ENCODE peak calls at places on chromosome 13, in seven cellular contexts. One of them, this sample, is unnamed.

GRCh38 chr13:48626077-48626449 is 27.7 kb upstream of the CYSLTR2 start:
- DNase-seq in GM06990: no peak
- DNase-seq in stimulated activated CD4-positive, alpha-beta T cell treated with anti-CD3 and anti-CD28 coated beads, Interleukin-15, amount 100 ng/mL, for 24 hours: no peak
- DNase-seq in EH: no peak
- DNase-seq in GM20000: no peak
- DNase-seq in HT-29: no peak
- DNase-seq in stimulated activated CD8-positive, alpha-beta memory T cell treated with anti-CD3 and anti-CD28 coated beads, Interleukin-4, amount 100 ng/mL, for 24 hours: no peak
- DNase-seq in this sample: no peak

GRCh38 chr13:114096811-114097503 is 35.5 kb downstream of the RASA3 start:
- DNase-seq in stimulated activated CD8-positive, alpha-beta memory T cell treated with anti-CD3 and anti-CD28 coated beads, Interleukin-4, amount 100 ng/mL, for 24 hours: no peak
- DNase-seq in GM06990: no peak
- DNase-seq in HT-29: no peak
- DNase-seq in EH: no peak
- DNase-seq in stimulated activated CD4-positive, alpha-beta T cell treated with anti-CD3 and anti-CD28 coated beads, Interleukin-15, amount 100 ng/mL, for 24 hours: no peak
- DNase-seq in GM20000: no peak
- DNase-seq in this sample: no peak

GRCh38 chr13:75256922-75257321 is 225.0 kb downstream of the TBC1D4 start:
- DNase-seq in stimulated activated CD8-positive, alpha-beta memory T cell treated with anti-CD3 and anti-CD28 coated beads, Interleukin-4, amount 100 ng/mL, for 24 hours: no peak
- DNase-seq in GM06990: no peak
- DNase-seq in HT-29: peak; percentile 96
- DNase-seq in GM20000: no peak
- DNase-seq in EH: no peak
- DNase-seq in stimulated activated CD4-positive, alpha-beta T cell treated with anti-CD3 and anti-CD28 coated beads, Interleukin-15, amount 100 ng/mL, for 24 hours: no peak
- DNase-seq in this sample: no peak

GRCh38 chr13:54989418-54989817 is 1960.8 kb downstream of the OLFM4 start:
- DNase-seq in GM06990: no peak
- DNase-seq in HT-29: peak; percentile 1
- DNase-seq in stimulated activated CD4-positive, alpha-beta T cell treated with anti-CD3 and anti-CD28 coated beads, Interleukin-15, amount 100 ng/mL, for 24 hours: no peak
- DNase-seq in EH: no peak
- DNase-seq in GM20000: no peak
- DNase-seq in stimulated activated CD8-positive, alpha-beta memory T cell treated with anti-CD3 and anti-CD28 coated beads, Interleukin-4, amount 100 ng/mL, for 24 hours: no peak
- DNase-seq in this sample: no peak

GRCh38 chr13:20869540-20869939 is 33.0 kb downstream of the XPO4 start:
- DNase-seq in stimulated activated CD8-positive, alpha-beta memory T cell treated with anti-CD3 and anti-CD28 coated beads, Interleukin-4, amount 100 ng/mL, for 24 hours: no peak
- DNase-seq in HT-29: peak; percentile 18
- DNase-seq in GM20000: no peak
- DNase-seq in GM06990: no peak
- DNase-seq in EH: peak; percentile 27
- DNase-seq in stimulated activated CD4-positive, alpha-beta T cell treated with anti-CD3 and anti-CD28 coated beads, Interleukin-15, amount 100 ng/mL, for 24 hours: no peak
- DNase-seq in this sample: no peak

GRCh38 chr13:114102521-114103288 is 29.7 kb downstream of the RASA3 start:
- DNase-seq in GM20000: no peak
- DNase-seq in stimulated activated CD8-positive, alpha-beta memory T cell treated with anti-CD3 and anti-CD28 coated beads, Interleukin-4, amount 100 ng/mL, for 24 hours: no peak
- DNase-seq in EH: no peak
- DNase-seq in GM06990: no peak
- DNase-seq in HT-29: no peak
- DNase-seq in stimulated activated CD4-positive, alpha-beta T cell treated with anti-CD3 and anti-CD28 coated beads, Interleukin-15, amount 100 ng/mL, for 24 hours: no peak
- DNase-seq in this sample: no peak

GRCh38 chr13:53090507-53090906 is 61.9 kb downstream of the OLFM4 start:
- DNase-seq in stimulated activated CD4-positive, alpha-beta T cell treated with anti-CD3 and anti-CD28 coated beads, Interleukin-15, amount 100 ng/mL, for 24 hours: no peak
- DNase-seq in GM06990: no peak
- DNase-seq in HT-29: no peak
- DNase-seq in GM20000: no peak
- DNase-seq in stimulated activated CD8-positive, alpha-beta memory T cell treated with anti-CD3 and anti-CD28 coated beads, Interleukin-4, amount 100 ng/mL, for 24 hours: no peak
- DNase-seq in EH: no peak
- DNase-seq in this sample: no peak

GRCh38 chr13:45718992-45719391 is 16.9 kb downstream of the CBY2 start:
- DNase-seq in stimulated activated CD8-positive, alpha-beta memory T cell treated with anti-CD3 and anti-CD28 coated beads, Interleukin-4, amount 100 ng/mL, for 24 hours: no peak
- DNase-seq in HT-29: no peak
- DNase-seq in stimulated activated CD4-positive, alpha-beta T cell treated with anti-CD3 and anti-CD28 coated beads, Interleukin-15, amount 100 ng/mL, for 24 hours: no peak
- DNase-seq in EH: peak; percentile 77
- DNase-seq in GM06990: no peak
- DNase-seq in GM20000: no peak
- DNase-seq in this sample: peak; percentile 30

GRCh38 chr13:109625156-109625555 is 161.2 kb downstream of the IRS2 start:
- DNase-seq in stimulated activated CD4-positive, alpha-beta T cell treated with anti-CD3 and anti-CD28 coated beads, Interleukin-15, amount 100 ng/mL, for 24 hours: no peak
- DNase-seq in stimulated activated CD8-positive, alpha-beta memory T cell treated with anti-CD3 and anti-CD28 coated beads, Interleukin-4, amount 100 ng/mL, for 24 hours: no peak
- DNase-seq in HT-29: no peak
- DNase-seq in GM06990: no peak
- DNase-seq in EH: no peak
- DNase-seq in GM20000: no peak
- DNase-seq in this sample: no peak

GRCh38 chr13:23902975-23903905 is 5.9 kb upstream of the C1QTNF9B start:
- DNase-seq in EH: no peak
- DNase-seq in stimulated activated CD4-positive, alpha-beta T cell treated with anti-CD3 and anti-CD28 coated beads, Interleukin-15, amount 100 ng/mL, for 24 hours: no peak
- DNase-seq in GM06990: no peak
- DNase-seq in stimulated activated CD8-positive, alpha-beta memory T cell treated with anti-CD3 and anti-CD28 coated beads, Interleukin-4, amount 100 ng/mL, for 24 hours: no peak
- DNase-seq in GM20000: no peak
- DNase-seq in HT-29: no peak
- DNase-seq in this sample: peak; percentile 52

GRCh38 chr13:59843040-59843439 is 320.7 kb downstream of the DIAPH3 start:
- DNase-seq in stimulated activated CD4-positive, alpha-beta T cell treated with anti-CD3 and anti-CD28 coated beads, Interleukin-15, amount 100 ng/mL, for 24 hours: no peak
- DNase-seq in GM20000: no peak
- DNase-seq in stimulated activated CD8-positive, alpha-beta memory T cell treated with anti-CD3 and anti-CD28 coated beads, Interleukin-4, amount 100 ng/mL, for 24 hours: no peak
- DNase-seq in HT-29: no peak
- DNase-seq in EH: no peak
- DNase-seq in GM06990: no peak
- DNase-seq in this sample: no peak

GRCh38 chr13:77779461-77780272 is 82.2 kb downstream of the SLAIN1 start:
- DNase-seq in GM06990: peak; percentile 20
- DNase-seq in stimulated activated CD8-positive, alpha-beta memory T cell treated with anti-CD3 and anti-CD28 coated beads, Interleukin-4, amount 100 ng/mL, for 24 hours: no peak
- DNase-seq in EH: peak; percentile 53
- DNase-seq in HT-29: peak; percentile 80
- DNase-seq in GM20000: peak; percentile 25
- DNase-seq in stimulated activated CD4-positive, alpha-beta T cell treated with anti-CD3 and anti-CD28 coated beads, Interleukin-15, amount 100 ng/mL, for 24 hours: peak; percentile 28
- DNase-seq in this sample: peak; percentile 69

GRCh38 chr13:29707876-29708543 is 112.5 kb upstream of the SLC7A1 start:
- DNase-seq in stimulated activated CD4-positive, alpha-beta T cell treated with anti-CD3 and anti-CD28 coated beads, Interleukin-15, amount 100 ng/mL, for 24 hours: peak; percentile 65
- DNase-seq in EH: peak; percentile 72
- DNase-seq in GM06990: no peak
- DNase-seq in HT-29: peak; percentile 88
- DNase-seq in stimulated activated CD8-positive, alpha-beta memory T cell treated with anti-CD3 and anti-CD28 coated beads, Interleukin-4, amount 100 ng/mL, for 24 hours: peak; percentile 11
- DNase-seq in GM20000: peak; percentile 62
- DNase-seq in this sample: peak; percentile 74

GRCh38 chr13:46097015-46097414 is 7.8 kb downstream of the CPB2 start:
- DNase-seq in HT-29: no peak
- DNase-seq in GM20000: no peak
- DNase-seq in EH: no peak
- DNase-seq in GM06990: no peak
- DNase-seq in stimulated activated CD8-positive, alpha-beta memory T cell treated with anti-CD3 and anti-CD28 coated beads, Interleukin-4, amount 100 ng/mL, for 24 hours: no peak
- DNase-seq in stimulated activated CD4-positive, alpha-beta T cell treated with anti-CD3 and anti-CD28 coated beads, Interleukin-15, amount 100 ng/mL, for 24 hours: no peak
- DNase-seq in this sample: no peak

GRCh38 chr13:100154835-100155463 is 66.1 kb downstream of the PCCA start:
- DNase-seq in HT-29: no peak
- DNase-seq in EH: no peak
- DNase-seq in stimulated activated CD4-positive, alpha-beta T cell treated with anti-CD3 and anti-CD28 coated beads, Interleukin-15, amount 100 ng/mL, for 24 hours: no peak
- DNase-seq in stimulated activated CD8-positive, alpha-beta memory T cell treated with anti-CD3 and anti-CD28 coated beads, Interleukin-4, amount 100 ng/mL, for 24 hours: no peak
- DNase-seq in GM06990: no peak
- DNase-seq in GM20000: no peak
- DNase-seq in this sample: peak; percentile 22

GRCh38 chr13:43316997-43317396 is 293.6 kb downstream of the DNAJC15 start:
- DNase-seq in GM06990: no peak
- DNase-seq in HT-29: no peak
- DNase-seq in GM20000: no peak
- DNase-seq in stimulated activated CD8-positive, alpha-beta memory T cell treated with anti-CD3 and anti-CD28 coated beads, Interleukin-4, amount 100 ng/mL, for 24 hours: no peak
- DNase-seq in EH: peak; percentile 74
- DNase-seq in stimulated activated CD4-positive, alpha-beta T cell treated with anti-CD3 and anti-CD28 coated beads, Interleukin-15, amount 100 ng/mL, for 24 hours: no peak
- DNase-seq in this sample: peak; percentile 20

GRCh38 chr13:91882918-91883317 is 484.5 kb downstream of the GPC5 start:
- DNase-seq in stimulated activated CD4-positive, alpha-beta T cell treated with anti-CD3 and anti-CD28 coated beads, Interleukin-15, amount 100 ng/mL, for 24 hours: no peak
- DNase-seq in GM06990: no peak
- DNase-seq in stimulated activated CD8-positive, alpha-beta memory T cell treated with anti-CD3 and anti-CD28 coated beads, Interleukin-4, amount 100 ng/mL, for 24 hours: no peak
- DNase-seq in EH: no peak
- DNase-seq in GM20000: no peak
- DNase-seq in HT-29: no peak
- DNase-seq in this sample: no peak

GRCh38 chr13:73107459-73107858 is 48.7 kb downstream of the KLF5 start:
- DNase-seq in stimulated activated CD4-positive, alpha-beta T cell treated with anti-CD3 and anti-CD28 coated beads, Interleukin-15, amount 100 ng/mL, for 24 hours: no peak
- DNase-seq in EH: no peak
- DNase-seq in GM20000: no peak
- DNase-seq in GM06990: no peak
- DNase-seq in stimulated activated CD8-positive, alpha-beta memory T cell treated with anti-CD3 and anti-CD28 coated beads, Interleukin-4, amount 100 ng/mL, for 24 hours: no peak
- DNase-seq in HT-29: no peak
- DNase-seq in this sample: peak; percentile 13

GRCh38 chr13:64925284-64925683 is 2304.9 kb downstream of the PCDH9 start:
- DNase-seq in HT-29: no peak
- DNase-seq in stimulated activated CD8-positive, alpha-beta memory T cell treated with anti-CD3 and anti-CD28 coated beads, Interleukin-4, amount 100 ng/mL, for 24 hours: no peak
- DNase-seq in GM20000: no peak
- DNase-seq in stimulated activated CD4-positive, alpha-beta T cell treated with anti-CD3 and anti-CD28 coated beads, Interleukin-15, amount 100 ng/mL, for 24 hours: no peak
- DNase-seq in EH: peak; percentile 42
- DNase-seq in GM06990: no peak
- DNase-seq in this sample: peak; percentile 55

GRCh38 chr13:80965097-80965496 is 624.2 kb upstream of the SPRY2 start:
- DNase-seq in EH: no peak
- DNase-seq in GM20000: no peak
- DNase-seq in stimulated activated CD4-positive, alpha-beta T cell treated with anti-CD3 and anti-CD28 coated beads, Interleukin-15, amount 100 ng/mL, for 24 hours: no peak
- DNase-seq in HT-29: no peak
- DNase-seq in stimulated activated CD8-positive, alpha-beta memory T cell treated with anti-CD3 and anti-CD28 coated beads, Interleukin-4, amount 100 ng/mL, for 24 hours: no peak
- DNase-seq in GM06990: no peak
- DNase-seq in this sample: no peak

GRCh38 chr13:43981512-43982301 is 102.0 kb downstream of the LACC1 start:
- DNase-seq in GM06990: no peak
- DNase-seq in EH: no peak
- DNase-seq in GM20000: no peak
- DNase-seq in stimulated activated CD4-positive, alpha-beta T cell treated with anti-CD3 and anti-CD28 coated beads, Interleukin-15, amount 100 ng/mL, for 24 hours: no peak
- DNase-seq in stimulated activated CD8-positive, alpha-beta memory T cell treated with anti-CD3 and anti-CD28 coated beads, Interleukin-4, amount 100 ng/mL, for 24 hours: no peak
- DNase-seq in HT-29: no peak
- DNase-seq in this sample: no peak

GRCh38 chr13:32894589-32895001 is 121.6 kb upstream of the KL start:
- DNase-seq in GM20000: no peak
- DNase-seq in stimulated activated CD8-positive, alpha-beta memory T cell treated with anti-CD3 and anti-CD28 coated beads, Interleukin-4, amount 100 ng/mL, for 24 hours: no peak
- DNase-seq in EH: peak; percentile 42
- DNase-seq in HT-29: no peak
- DNase-seq in GM06990: no peak
- DNase-seq in stimulated activated CD4-positive, alpha-beta T cell treated with anti-CD3 and anti-CD28 coated beads, Interleukin-15, amount 100 ng/mL, for 24 hours: no peak
- DNase-seq in this sample: no peak

This sample was measured in neural progenitor cell.